ENCODE peak calls at places on chromosomes 12 and 14, in seven cellular contexts. N is CD4-positive, alpha-beta T cell; V is fibroblast of mammary gland; P is NCI-H1105 treated with DMSO at 0.1 percent for 48 hours; L is NCI-H1694 treated with DMSO at 0.1 percent for 48 hours; Z is activated CD4-positive, alpha-beta T cell treated with anti-CD3 and anti-CD28 coated beads, Interleukin-2, amount 10 ng/mL, durations not matched to agents 7 days and 5 days; Y is AG09319. O is an unnamed sample.

GRCh38 chr14:90416649-90417237 is 19.9 kb downstream of the CALM1 start:
- DNase-seq in N (no peak), Y (no peak), Z (no peak), V (no peak), P (no peak), L (peak), O (no peak)

GRCh38 chr14:104437703-104438102 is 141.9 kb upstream of the C14orf180 start:
- DNase-seq in L (no peak), Z (no peak), P (no peak), N (no peak), Y (no peak), V (no peak), O (no peak)

GRCh38 chr12:103626498-103626897 is 39.4 kb downstream of the STAB2 start:
- DNase-seq in V (peak), N (no peak), P (no peak), Y (peak), Z (no peak), L (peak), O (peak)

GRCh38 chr14:99715266-99716000 is 31.3 kb downstream of the CYP46A1 start:
- DNase-seq in N (no peak), L (no peak), V (no peak), Y (no peak), P (no peak), Z (no peak), O (no peak)

GRCh38 chr12:119592232-119592631 is 1.3 kb upstream of the TMEM233 start:
- DNase-seq in P (no peak), L (no peak), Y (no peak), Z (no peak), N (no peak), V (peak), O (no peak)

GRCh38 chr14:66231823-66232222 is 254.3 kb upstream of the CCDC196 start:
- DNase-seq in Z (no peak), P (no peak), V (peak), Y (no peak), L (no peak), N (no peak), O (no peak)

GRCh38 chr14:50527970-50528369 is 4.4 kb downstream of the MAP4K5 start:
- DNase-seq in V (peak), P (no peak), L (no peak), N (no peak), Y (no peak), Z (no peak), O (no peak)

GRCh38 chr12:88578821-88579518 is 1.3 kb downstream of the KITLG start:
- DNase-seq in L (peak), Y (no peak), N (no peak), Z (no peak), P (peak), V (peak), O (peak)

GRCh38 chr12:79674629-79675028 is 16.1 kb downstream of the PAWR start:
- DNase-seq in N (no peak), Z (no peak), P (no peak), Y (no peak), V (peak), L (no peak), O (no peak)

GRCh38 chr14:73744874-73745529 is 30.8 kb upstream of the PNMA1 start:
- DNase-seq in V (no peak), P (no peak), N (peak), L (no peak), Z (no peak), Y (no peak), O (no peak)

GRCh38 chr12:89568484-89568883 is 42.6 kb upstream of the POC1B start:
- DNase-seq in N (no peak), L (no peak), Z (no peak), V (peak), P (no peak), Y (no peak), O (no peak)

GRCh38 chr12:32155911-32156585 is 49.4 kb downstream of the BICD1 start:
- DNase-seq in Z (no peak), V (no peak), P (peak), Y (no peak), N (no peak), L (peak), O (no peak)

GRCh38 chr12:2957816-2958431 is 1.3 kb upstream of the TEAD4 start:
- DNase-seq in P (no peak), V (no peak), L (no peak), N (no peak), Z (no peak), Y (no peak), O (no peak)

GRCh38 chr14:97413991-97414717 is 617.0 kb downstream of the VRK1 start:
- DNase-seq in N (no peak), V (no peak), L (no peak), Z (no peak), P (no peak), Y (no peak), O (no peak)

GRCh38 chr12:48197549-48197966 is 5.5 kb downstream of the OR10AD1 start:
- DNase-seq in V (peak), L (no peak), Y (no peak), P (peak), Z (peak), N (no peak), O (peak)

GRCh38 chr12:127998936-127999467 is 268.0 kb upstream of the TMEM132C start:
- DNase-seq in P (no peak), N (no peak), L (no peak), Z (no peak), V (no peak), Y (no peak), O (no peak)